ENCODE peak calls at places on chromosomes 3 and 15, in seven cellular contexts. One of them, this sample, is unnamed.

GRCh38 chr15:58159827-58160386 is 21.7 kb downstream of the AQP9 start:
- DNase-seq in activated T-cell treated with anti-CD3 and anti-CD28 coated beads for 1 hour: no peak
- DNase-seq in RPMI8226: no peak
- DNase-seq in GM23248: no peak
- DNase-seq in hepatic stellate cell: no peak
- DNase-seq in CD4-positive, alpha-beta T cell: no peak
- DNase-seq in stimulated activated CD4-positive, alpha-beta T cell treated with anti-CD3 and anti-CD28 coated beads, Interleukin-1b, Interleukin-23, amount 100 ng/mL, for 48 hours: no peak
- DNase-seq in this sample: no peak

GRCh38 chr3:110564674-110565073 is 506.9 kb upstream of the NECTIN3 start:
- DNase-seq in RPMI8226: no peak
- DNase-seq in CD4-positive, alpha-beta T cell: no peak
- DNase-seq in hepatic stellate cell: no peak
- DNase-seq in stimulated activated CD4-positive, alpha-beta T cell treated with anti-CD3 and anti-CD28 coated beads, Interleukin-1b, Interleukin-23, amount 100 ng/mL, for 48 hours: no peak
- DNase-seq in activated T-cell treated with anti-CD3 and anti-CD28 coated beads for 1 hour: no peak
- DNase-seq in GM23248: peak
- DNase-seq in this sample: no peak

GRCh38 chr3:81998139-81998755 is 236.8 kb upstream of the GBE1 start:
- DNase-seq in hepatic stellate cell: no peak
- DNase-seq in CD4-positive, alpha-beta T cell: no peak
- DNase-seq in activated T-cell treated with anti-CD3 and anti-CD28 coated beads for 1 hour: no peak
- DNase-seq in GM23248: peak
- DNase-seq in RPMI8226: peak
- DNase-seq in stimulated activated CD4-positive, alpha-beta T cell treated with anti-CD3 and anti-CD28 coated beads, Interleukin-1b, Interleukin-23, amount 100 ng/mL, for 48 hours: no peak
- DNase-seq in this sample: no peak

GRCh38 chr3:52237659-52238172 is 1.2 kb downstream of the TWF2 start:
- DNase-seq in CD4-positive, alpha-beta T cell: no peak
- DNase-seq in stimulated activated CD4-positive, alpha-beta T cell treated with anti-CD3 and anti-CD28 coated beads, Interleukin-1b, Interleukin-23, amount 100 ng/mL, for 48 hours: no peak
- DNase-seq in activated T-cell treated with anti-CD3 and anti-CD28 coated beads for 1 hour: no peak
- DNase-seq in RPMI8226: peak
- DNase-seq in GM23248: peak
- DNase-seq in hepatic stellate cell: peak
- DNase-seq in this sample: peak

GRCh38 chr3:106227068-106227467 is 358.3 kb upstream of the CBLB start:
- DNase-seq in GM23248: no peak
- DNase-seq in stimulated activated CD4-positive, alpha-beta T cell treated with anti-CD3 and anti-CD28 coated beads, Interleukin-1b, Interleukin-23, amount 100 ng/mL, for 48 hours: no peak
- DNase-seq in activated T-cell treated with anti-CD3 and anti-CD28 coated beads for 1 hour: no peak
- DNase-seq in CD4-positive, alpha-beta T cell: no peak
- DNase-seq in hepatic stellate cell: no peak
- DNase-seq in RPMI8226: no peak
- DNase-seq in this sample: no peak

GRCh38 chr15:40137011-40137906 is 23.6 kb upstream of the BUB1B start:
- DNase-seq in CD4-positive, alpha-beta T cell: no peak
- DNase-seq in activated T-cell treated with anti-CD3 and anti-CD28 coated beads for 1 hour: no peak
- DNase-seq in stimulated activated CD4-positive, alpha-beta T cell treated with anti-CD3 and anti-CD28 coated beads, Interleukin-1b, Interleukin-23, amount 100 ng/mL, for 48 hours: no peak
- DNase-seq in hepatic stellate cell: no peak
- DNase-seq in GM23248: no peak
- DNase-seq in RPMI8226: no peak
- DNase-seq in this sample: no peak

GRCh38 chr15:70560617-70561328 is 202.6 kb downstream of the UACA start:
- DNase-seq in RPMI8226: no peak
- DNase-seq in hepatic stellate cell: no peak
- DNase-seq in CD4-positive, alpha-beta T cell: no peak
- DNase-seq in activated T-cell treated with anti-CD3 and anti-CD28 coated beads for 1 hour: no peak
- DNase-seq in stimulated activated CD4-positive, alpha-beta T cell treated with anti-CD3 and anti-CD28 coated beads, Interleukin-1b, Interleukin-23, amount 100 ng/mL, for 48 hours: no peak
- DNase-seq in GM23248: no peak
- DNase-seq in this sample: no peak

GRCh38 chr15:65824941-65825544 is 33.0 kb upstream of the DENND4A start:
- DNase-seq in GM23248: peak
- DNase-seq in RPMI8226: no peak
- DNase-seq in CD4-positive, alpha-beta T cell: no peak
- DNase-seq in hepatic stellate cell: no peak
- DNase-seq in stimulated activated CD4-positive, alpha-beta T cell treated with anti-CD3 and anti-CD28 coated beads, Interleukin-1b, Interleukin-23, amount 100 ng/mL, for 48 hours: no peak
- DNase-seq in activated T-cell treated with anti-CD3 and anti-CD28 coated beads for 1 hour: no peak
- DNase-seq in this sample: no peak

GRCh38 chr3:169241575-169241927 is 422.0 kb downstream of the MECOM start:
- DNase-seq in stimulated activated CD4-positive, alpha-beta T cell treated with anti-CD3 and anti-CD28 coated beads, Interleukin-1b, Interleukin-23, amount 100 ng/mL, for 48 hours: no peak
- DNase-seq in GM23248: peak
- DNase-seq in RPMI8226: no peak
- DNase-seq in activated T-cell treated with anti-CD3 and anti-CD28 coated beads for 1 hour: no peak
- DNase-seq in CD4-positive, alpha-beta T cell: no peak
- DNase-seq in hepatic stellate cell: no peak
- DNase-seq in this sample: no peak

This sample was measured in K562.